ENCODE peak calls at places on chromosomes 5 and 9, in five cellular contexts. One of them, this sample, is unnamed.
A peak's percentile ranks its signal among the peaks of the same experiment; 100 is the strongest.

GRCh38 chr9:111728617-111729366 is 65.9 kb downstream of the SHOC1 start:
- DNase-seq in effector CD8-positive, alpha-beta T cell: no peak
- DNase-seq in H9: no peak
- DNase-seq in tibial nerve: no peak
- DNase-seq in amygdala: no peak
- DNase-seq in this sample: no peak

GRCh38 chr5:165805756-165806155 is 2300.3 kb downstream of the MAT2B start:
- DNase-seq in tibial nerve: no peak
- DNase-seq in effector CD8-positive, alpha-beta T cell: no peak
- DNase-seq in H9: peak; percentile 72
- DNase-seq in amygdala: no peak
- DNase-seq in this sample: no peak

GRCh38 chr9:129131300-129132145 is 20.3 kb downstream of the PTPA start:
- DNase-seq in tibial nerve: peak; percentile 81
- DNase-seq in H9: peak; percentile 87
- DNase-seq in amygdala: peak; percentile 32
- DNase-seq in effector CD8-positive, alpha-beta T cell: peak; percentile 74
- DNase-seq in this sample: peak; percentile 87

GRCh38 chr9:15144567-15145174 is 162.3 kb downstream of the TTC39B start:
- DNase-seq in amygdala: no peak
- DNase-seq in tibial nerve: no peak
- DNase-seq in effector CD8-positive, alpha-beta T cell: no peak
- DNase-seq in H9: no peak
- DNase-seq in this sample: no peak

GRCh38 chr5:103891151-103891550 is 328.6 kb upstream of the NUDT12 start:
- DNase-seq in amygdala: no peak
- DNase-seq in effector CD8-positive, alpha-beta T cell: no peak
- DNase-seq in tibial nerve: no peak
- DNase-seq in H9: no peak
- DNase-seq in this sample: no peak

GRCh38 chr5:14871084-14871572 is 450 bp downstream of the ANKH start:
- DNase-seq in tibial nerve: no peak
- DNase-seq in H9: no peak
- DNase-seq in effector CD8-positive, alpha-beta T cell: peak; percentile 20
- DNase-seq in amygdala: peak; percentile 47
- DNase-seq in this sample: peak; percentile 20

GRCh38 chr5:116671211-116671736 is 96.7 kb upstream of the SEMA6A start:
- DNase-seq in H9: no peak
- DNase-seq in effector CD8-positive, alpha-beta T cell: no peak
- DNase-seq in tibial nerve: no peak
- DNase-seq in amygdala: no peak
- DNase-seq in this sample: no peak

GRCh38 chr9:22718653-22719052 is 272.0 kb downstream of the DMRTA1 start:
- DNase-seq in effector CD8-positive, alpha-beta T cell: no peak
- DNase-seq in H9: no peak
- DNase-seq in amygdala: no peak
- DNase-seq in tibial nerve: no peak
- DNase-seq in this sample: no peak

GRCh38 chr9:8287501-8287900 is 487.9 kb upstream of the DMAC1 start:
- DNase-seq in tibial nerve: no peak
- DNase-seq in amygdala: no peak
- DNase-seq in H9: no peak
- DNase-seq in effector CD8-positive, alpha-beta T cell: no peak
- DNase-seq in this sample: no peak

GRCh38 chr9:83956288-83957028 is 23.6 kb downstream of the HNRNPK start:
- DNase-seq in H9: peak; percentile 59
- DNase-seq in amygdala: peak; percentile 63
- DNase-seq in effector CD8-positive, alpha-beta T cell: peak; percentile 42
- DNase-seq in tibial nerve: peak; percentile 57
- DNase-seq in this sample: no peak

GRCh38 chr5:113663879-113664278 is 150.4 kb downstream of the YTHDC2 start:
- DNase-seq in amygdala: no peak
- DNase-seq in H9: peak; percentile 78
- DNase-seq in effector CD8-positive, alpha-beta T cell: no peak
- DNase-seq in tibial nerve: peak; percentile 14
- DNase-seq in this sample: peak; percentile 49

GRCh38 chr5:63125862-63126261 is 547.2 kb downstream of the LRRC70 start:
- DNase-seq in effector CD8-positive, alpha-beta T cell: no peak
- DNase-seq in H9: no peak
- DNase-seq in tibial nerve: no peak
- DNase-seq in amygdala: no peak
- DNase-seq in this sample: peak; percentile 57

GRCh38 chr5:138622051-138622450 is 46.9 kb upstream of the HSPA9 start:
- DNase-seq in amygdala: no peak
- DNase-seq in effector CD8-positive, alpha-beta T cell: no peak
- DNase-seq in H9: no peak
- DNase-seq in tibial nerve: no peak
- DNase-seq in this sample: no peak

GRCh38 chr5:55160493-55161209 is 680 bp downstream of the GPX8 start:
- DNase-seq in effector CD8-positive, alpha-beta T cell: no peak
- DNase-seq in tibial nerve: peak; percentile 69
- DNase-seq in amygdala: no peak
- DNase-seq in H9: peak; percentile 50
- DNase-seq in this sample: no peak

GRCh38 chr5:140882591-140882899 is 621 bp downstream of the PCDHA13 start:
- DNase-seq in effector CD8-positive, alpha-beta T cell: no peak
- DNase-seq in amygdala: no peak
- DNase-seq in tibial nerve: peak; percentile 32
- DNase-seq in H9: peak; percentile 59
- DNase-seq in this sample: peak; percentile 10

GRCh38 chr5:149217096-149217801 is 54.4 kb upstream of the AFAP1L1 start:
- DNase-seq in amygdala: no peak
- DNase-seq in H9: no peak
- DNase-seq in tibial nerve: no peak
- DNase-seq in effector CD8-positive, alpha-beta T cell: no peak
- DNase-seq in this sample: no peak

GRCh38 chr5:151155149-151155776 is 2.3 kb downstream of the ANXA6 start:
- DNase-seq in amygdala: no peak
- DNase-seq in H9: no peak
- DNase-seq in tibial nerve: no peak
- DNase-seq in effector CD8-positive, alpha-beta T cell: peak; percentile 31
- DNase-seq in this sample: peak; percentile 38

GRCh38 chr5:5800801-5801761 is 378.6 kb downstream of the ICE1 start:
- DNase-seq in tibial nerve: no peak
- DNase-seq in amygdala: no peak
- DNase-seq in effector CD8-positive, alpha-beta T cell: no peak
- DNase-seq in H9: no peak
- DNase-seq in this sample: no peak

GRCh38 chr5:134004626-134005414 is at the start of gene VDAC1:
- DNase-seq in tibial nerve: peak; percentile 70
- DNase-seq in effector CD8-positive, alpha-beta T cell: peak; percentile 70
- DNase-seq in H9: peak; percentile 76
- DNase-seq in amygdala: peak; percentile 62
- DNase-seq in this sample: peak; percentile 80

GRCh38 chr5:52139888-52140580 is 647.7 kb upstream of the ITGA1 start:
- DNase-seq in H9: no peak
- DNase-seq in tibial nerve: no peak
- DNase-seq in effector CD8-positive, alpha-beta T cell: no peak
- DNase-seq in amygdala: no peak
- DNase-seq in this sample: no peak

GRCh38 chr5:41510176-41510831 is at the start of gene PLCXD3:
- DNase-seq in H9: peak; percentile 43
- DNase-seq in amygdala: no peak
- DNase-seq in effector CD8-positive, alpha-beta T cell: no peak
- DNase-seq in tibial nerve: no peak
- DNase-seq in this sample: no peak

GRCh38 chr5:11719888-11720481 is 184.3 kb downstream of the CTNND2 start:
- DNase-seq in tibial nerve: peak; percentile 50
- DNase-seq in H9: peak; percentile 75
- DNase-seq in effector CD8-positive, alpha-beta T cell: no peak
- DNase-seq in amygdala: peak; percentile 33
- DNase-seq in this sample: peak; percentile 65